ENCODE peak calls at places on chromosomes 13 and 19, in ten cellular contexts. One of them, this sample, is unnamed.

GRCh38 chr19:44745386-44745831 is 3.1 kb upstream of the BCL3 start:
- DNase-seq in GM13977: no peak
- DNase-seq in amniotic stem cell: peak; percentile 14
- DNase-seq in midbrain: no peak
- DNase-seq in EH: peak; percentile 87
- DNase-seq in mammary epithelial cell: peak; percentile 43
- DNase-seq in Calu3: peak; percentile 52
- DNase-seq in NCI-H187: no peak
- DNase-seq in T-helper 2 cell: no peak
- DNase-seq in OCI-LY7: no peak
- DNase-seq in this sample: peak; percentile 21

GRCh38 chr19:51663650-51664049 is 17.0 kb upstream of the SIGLEC14 start:
- DNase-seq in amniotic stem cell: no peak
- DNase-seq in EH: no peak
- DNase-seq in midbrain: no peak
- DNase-seq in NCI-H187: no peak
- DNase-seq in T-helper 2 cell: no peak
- DNase-seq in Calu3: no peak
- DNase-seq in OCI-LY7: no peak
- DNase-seq in mammary epithelial cell: no peak
- DNase-seq in GM13977: no peak
- DNase-seq in this sample: no peak

GRCh38 chr19:3818479-3818878 is 32.3 kb upstream of the MATK start:
- DNase-seq in OCI-LY7: no peak
- DNase-seq in NCI-H187: no peak
- DNase-seq in T-helper 2 cell: no peak
- DNase-seq in EH: peak; percentile 80
- DNase-seq in GM13977: no peak
- DNase-seq in Calu3: peak; percentile 4
- DNase-seq in mammary epithelial cell: no peak
- DNase-seq in amniotic stem cell: no peak
- DNase-seq in midbrain: peak; percentile 9
- DNase-seq in this sample: no peak

GRCh38 chr19:5250127-5250659 is 90.4 kb downstream of the PTPRS start:
- DNase-seq in EH: no peak
- DNase-seq in mammary epithelial cell: no peak
- DNase-seq in NCI-H187: no peak
- DNase-seq in amniotic stem cell: no peak
- DNase-seq in OCI-LY7: no peak
- DNase-seq in GM13977: no peak
- DNase-seq in midbrain: peak; percentile 75
- DNase-seq in Calu3: no peak
- DNase-seq in T-helper 2 cell: no peak
- DNase-seq in this sample: no peak

GRCh38 chr19:51490676-51491075 is 10.9 kb downstream of the SIGLEC12 start:
- DNase-seq in Calu3: no peak
- DNase-seq in GM13977: no peak
- DNase-seq in midbrain: no peak
- DNase-seq in T-helper 2 cell: no peak
- DNase-seq in OCI-LY7: no peak
- DNase-seq in amniotic stem cell: no peak
- DNase-seq in mammary epithelial cell: no peak
- DNase-seq in EH: no peak
- DNase-seq in NCI-H187: no peak
- DNase-seq in this sample: no peak

GRCh38 chr13:31037351-31037750 is 104.9 kb downstream of the TEX26 start:
- DNase-seq in NCI-H187: no peak
- DNase-seq in OCI-LY7: no peak
- DNase-seq in midbrain: no peak
- DNase-seq in amniotic stem cell: no peak
- DNase-seq in Calu3: no peak
- DNase-seq in mammary epithelial cell: no peak
- DNase-seq in GM13977: no peak
- DNase-seq in EH: no peak
- DNase-seq in T-helper 2 cell: no peak
- DNase-seq in this sample: no peak

GRCh38 chr19:46621191-46622117 is 3.4 kb downstream of the PTGIR start:
- DNase-seq in EH: no peak
- DNase-seq in midbrain: no peak
- DNase-seq in mammary epithelial cell: no peak
- DNase-seq in NCI-H187: no peak
- DNase-seq in T-helper 2 cell: no peak
- DNase-seq in amniotic stem cell: no peak
- DNase-seq in OCI-LY7: no peak
- DNase-seq in Calu3: no peak
- DNase-seq in GM13977: no peak
- DNase-seq in this sample: no peak

GRCh38 chr13:83312194-83312593 is 570.1 kb downstream of the SLITRK1 start:
- DNase-seq in OCI-LY7: no peak
- DNase-seq in T-helper 2 cell: no peak
- DNase-seq in Calu3: no peak
- DNase-seq in mammary epithelial cell: no peak
- DNase-seq in EH: peak; percentile 66
- DNase-seq in midbrain: no peak
- DNase-seq in amniotic stem cell: peak; percentile 1
- DNase-seq in NCI-H187: no peak
- DNase-seq in GM13977: no peak
- DNase-seq in this sample: no peak

GRCh38 chr19:15129856-15130580 is 22.8 kb downstream of the SYDE1 start:
- DNase-seq in GM13977: no peak
- DNase-seq in amniotic stem cell: no peak
- DNase-seq in NCI-H187: no peak
- DNase-seq in Calu3: peak; percentile 69
- DNase-seq in OCI-LY7: no peak
- DNase-seq in mammary epithelial cell: peak; percentile 89
- DNase-seq in EH: no peak
- DNase-seq in T-helper 2 cell: peak; percentile 18
- DNase-seq in midbrain: no peak
- DNase-seq in this sample: no peak